ENCODE peak calls at places on chromosomes 6 and 20, in eight cellular contexts. One of them, this sample, is unnamed.

GRCh38 chr6:88008821-88009220 is 38.8 kb upstream of the SPACA1 start:
- DNase-seq in stomach: no peak
- DNase-seq in HCT116: no peak
- DNase-seq in prostate gland: no peak
- DNase-seq in GM23338: no peak
- DNase-seq in transverse colon: no peak
- DNase-seq in K562: no peak
- DNase-seq in breast epithelium: no peak
- DNase-seq in this sample: no peak

GRCh38 chr20:17969884-17970409 is 1.1 kb downstream of the MGME1 start:
- DNase-seq in breast epithelium: no peak
- DNase-seq in GM23338: peak; percentile 39
- DNase-seq in stomach: no peak
- DNase-seq in K562: peak; percentile 32
- DNase-seq in prostate gland: peak; percentile 22
- DNase-seq in HCT116: no peak
- DNase-seq in transverse colon: peak; percentile 36
- DNase-seq in this sample: peak; percentile 89

GRCh38 chr6:130366011-130366963 is at the start of gene TMEM200A:
- DNase-seq in prostate gland: no peak
- DNase-seq in transverse colon: peak; percentile 23
- DNase-seq in K562: peak; percentile 3
- DNase-seq in stomach: peak; percentile 30
- DNase-seq in GM23338: peak; percentile 76
- DNase-seq in breast epithelium: peak; percentile 53
- DNase-seq in HCT116: no peak
- DNase-seq in this sample: peak; percentile 79

GRCh38 chr20:44170796-44171410 is 16.1 kb downstream of the JPH2 start:
- DNase-seq in transverse colon: no peak
- DNase-seq in GM23338: no peak
- DNase-seq in K562: no peak
- DNase-seq in HCT116: no peak
- DNase-seq in prostate gland: no peak
- DNase-seq in breast epithelium: no peak
- DNase-seq in stomach: no peak
- DNase-seq in this sample: no peak

GRCh38 chr6:131103296-131103695 is 32.0 kb upstream of the AKAP7 start:
- DNase-seq in transverse colon: no peak
- DNase-seq in breast epithelium: no peak
- DNase-seq in prostate gland: no peak
- DNase-seq in GM23338: no peak
- DNase-seq in stomach: no peak
- DNase-seq in HCT116: no peak
- DNase-seq in K562: no peak
- DNase-seq in this sample: no peak

GRCh38 chr6:17932362-17932852 is 55.0 kb downstream of the KIF13A start:
- DNase-seq in GM23338: no peak
- DNase-seq in breast epithelium: no peak
- DNase-seq in K562: peak; percentile 71
- DNase-seq in transverse colon: no peak
- DNase-seq in stomach: no peak
- DNase-seq in HCT116: no peak
- DNase-seq in prostate gland: no peak
- DNase-seq in this sample: no peak

GRCh38 chr6:145539831-145540230 is 195.5 kb downstream of the EPM2A start:
- DNase-seq in GM23338: no peak
- DNase-seq in HCT116: no peak
- DNase-seq in transverse colon: no peak
- DNase-seq in breast epithelium: no peak
- DNase-seq in K562: no peak
- DNase-seq in prostate gland: no peak
- DNase-seq in stomach: no peak
- DNase-seq in this sample: no peak

GRCh38 chr6:164108092-164108491 is 693.6 kb downstream of the QKI start:
- DNase-seq in breast epithelium: no peak
- DNase-seq in stomach: no peak
- DNase-seq in GM23338: no peak
- DNase-seq in K562: no peak
- DNase-seq in transverse colon: no peak
- DNase-seq in prostate gland: no peak
- DNase-seq in HCT116: no peak
- DNase-seq in this sample: no peak

GRCh38 chr6:33672808-33673207 is 38.7 kb downstream of the UQCC2 start:
- DNase-seq in prostate gland: no peak
- DNase-seq in stomach: no peak
- DNase-seq in K562: peak; percentile 76
- DNase-seq in breast epithelium: no peak
- DNase-seq in transverse colon: no peak
- DNase-seq in HCT116: no peak
- DNase-seq in GM23338: peak; percentile 59
- DNase-seq in this sample: no peak

GRCh38 chr20:61938839-61939690 is 126.6 kb downstream of the TAF4 start:
- DNase-seq in GM23338: no peak
- DNase-seq in K562: no peak
- DNase-seq in stomach: no peak
- DNase-seq in HCT116: no peak
- DNase-seq in transverse colon: no peak
- DNase-seq in prostate gland: no peak
- DNase-seq in breast epithelium: peak; percentile 48
- DNase-seq in this sample: peak; percentile 59

GRCh38 chr6:13395272-13396237 is 67.2 kb upstream of the TBC1D7 start:
- DNase-seq in K562: peak; percentile 85
- DNase-seq in breast epithelium: no peak
- DNase-seq in GM23338: no peak
- DNase-seq in transverse colon: peak; percentile 81
- DNase-seq in HCT116: no peak
- DNase-seq in prostate gland: peak; percentile 74
- DNase-seq in stomach: peak; percentile 92
- DNase-seq in this sample: no peak

GRCh38 chr6:151452750-151453427 is 963 bp upstream of the RMND1 start:
- DNase-seq in HCT116: no peak
- DNase-seq in transverse colon: peak; percentile 33
- DNase-seq in GM23338: no peak
- DNase-seq in K562: peak; percentile 22
- DNase-seq in stomach: peak; percentile 40
- DNase-seq in prostate gland: peak; percentile 11
- DNase-seq in breast epithelium: peak; percentile 80
- DNase-seq in this sample: no peak

GRCh38 chr6:40961831-40962230 is 77.2 kb downstream of the UNC5CL start:
- DNase-seq in transverse colon: no peak
- DNase-seq in stomach: no peak
- DNase-seq in breast epithelium: no peak
- DNase-seq in HCT116: no peak
- DNase-seq in K562: no peak
- DNase-seq in GM23338: no peak
- DNase-seq in prostate gland: no peak
- DNase-seq in this sample: no peak
- H3K27ac ChIP-seq in transverse colon: no peak overlapping the region
- H3K27ac ChIP-seq in stomach: no peak overlapping the region
- H3K27ac ChIP-seq in breast epithelium: no peak overlapping the region
- H3K27ac ChIP-seq in HCT116: no peak overlapping the region
- H3K27ac ChIP-seq in K562: no peak overlapping the region
- H3K27ac ChIP-seq in GM23338: no peak overlapping the region
- H3K27ac ChIP-seq in prostate gland: no peak overlapping the region
- H3K27ac ChIP-seq in this sample: no peak overlapping the region

GRCh38 chr6:35091353-35092083 is 49.6 kb downstream of the TCP11 start:
- DNase-seq in transverse colon: no peak
- DNase-seq in GM23338: no peak
- DNase-seq in prostate gland: no peak
- DNase-seq in K562: no peak
- DNase-seq in breast epithelium: no peak
- DNase-seq in stomach: peak; percentile 24
- DNase-seq in HCT116: no peak
- DNase-seq in this sample: no peak

GRCh38 chr6:35089216-35089934 is 51.8 kb downstream of the TCP11 start:
- DNase-seq in stomach: peak; percentile 22
- DNase-seq in prostate gland: no peak
- DNase-seq in transverse colon: no peak
- DNase-seq in HCT116: no peak
- DNase-seq in K562: no peak
- DNase-seq in GM23338: no peak
- DNase-seq in breast epithelium: no peak
- DNase-seq in this sample: no peak

GRCh38 chr6:35088281-35089215 is 52.6 kb downstream of the TCP11 start:
- DNase-seq in K562: no peak
- DNase-seq in GM23338: no peak
- DNase-seq in transverse colon: no peak
- DNase-seq in HCT116: no peak
- DNase-seq in prostate gland: no peak
- DNase-seq in stomach: no peak
- DNase-seq in breast epithelium: no peak
- DNase-seq in this sample: peak; percentile 57

GRCh38 chr6:35090734-35091133 is 50.4 kb downstream of the TCP11 start:
- DNase-seq in HCT116: no peak
- DNase-seq in breast epithelium: no peak
- DNase-seq in GM23338: no peak
- DNase-seq in stomach: peak; percentile 20
- DNase-seq in prostate gland: no peak
- DNase-seq in K562: no peak
- DNase-seq in transverse colon: no peak
- DNase-seq in this sample: peak; percentile 47

GRCh38 chr6:35089935-35090505 is 51.1 kb downstream of the TCP11 start:
- DNase-seq in K562: no peak
- DNase-seq in prostate gland: no peak
- DNase-seq in breast epithelium: no peak
- DNase-seq in GM23338: no peak
- DNase-seq in HCT116: no peak
- DNase-seq in stomach: peak; percentile 17
- DNase-seq in transverse colon: no peak
- DNase-seq in this sample: no peak
- TF ChIP-seq POLR2AphosphoS5 in K562: no peak
- TF ChIP-seq POLR2AphosphoS5 in prostate gland: no peak
- TF ChIP-seq POLR2AphosphoS5 in breast epithelium: no peak
- TF ChIP-seq POLR2AphosphoS5 in GM23338: no peak
- TF ChIP-seq POLR2AphosphoS5 in HCT116: no peak
- TF ChIP-seq POLR2AphosphoS5 in stomach: no peak
- TF ChIP-seq POLR2AphosphoS5 in transverse colon: no peak
- TF ChIP-seq POLR2AphosphoS5 in this sample: no peak

DNA sequence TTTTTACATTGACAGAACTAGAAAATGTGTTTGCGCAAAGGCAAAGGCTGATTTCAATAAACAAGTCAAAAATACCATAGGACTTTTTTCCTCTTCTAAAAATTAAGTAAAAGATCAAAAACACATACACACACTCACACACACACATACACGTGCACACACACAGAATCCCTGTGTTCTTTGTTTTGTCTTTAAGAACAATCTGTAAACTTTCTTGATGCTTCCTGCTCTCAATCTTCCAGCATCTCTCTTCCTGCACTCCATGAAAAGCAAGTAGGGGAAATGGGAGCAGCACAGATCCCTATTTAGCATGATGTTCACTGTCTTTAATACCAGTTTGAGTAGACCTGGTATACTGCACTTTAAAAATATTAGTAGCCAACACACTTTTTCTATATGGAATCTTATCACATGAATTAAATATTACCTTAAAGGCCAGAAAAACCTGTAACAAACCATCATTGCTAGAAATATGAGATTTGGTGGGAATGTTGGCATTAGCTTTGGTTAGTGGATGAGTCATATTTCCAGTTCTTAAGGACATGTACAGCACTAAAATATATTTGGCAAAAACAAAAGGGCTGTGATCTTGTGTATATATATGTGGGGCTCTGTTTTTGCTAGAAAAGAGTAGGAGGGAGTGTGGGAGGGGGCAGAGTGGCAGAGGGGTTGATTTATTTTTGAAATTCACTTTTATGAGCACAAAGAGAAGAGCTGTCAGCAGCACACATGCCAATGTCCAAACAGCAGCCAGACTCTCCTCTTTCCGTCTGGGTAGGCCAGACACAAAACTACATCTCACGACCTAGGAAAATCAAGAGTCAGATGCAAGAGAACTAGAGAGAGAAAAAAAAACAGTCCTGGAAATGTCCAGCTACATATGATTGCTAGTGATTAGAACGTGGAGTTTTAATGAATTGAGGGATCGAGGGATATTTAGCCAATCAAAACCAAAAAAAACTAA is 4.6 kb downstream of the PTPRK start:
- DNase-seq in GM23338: no peak
- DNase-seq in transverse colon: no peak
- DNase-seq in HCT116: no peak
- DNase-seq in stomach: no peak
- DNase-seq in breast epithelium: no peak
- DNase-seq in K562: no peak
- DNase-seq in prostate gland: no peak
- DNase-seq in this sample: no peak
- H3K27ac ChIP-seq in GM23338: no peak overlapping the region
- H3K27ac ChIP-seq in transverse colon: peak overlapping the region; percentile 55
- H3K27ac ChIP-seq in HCT116: no peak overlapping the region
- H3K27ac ChIP-seq in stomach: peak overlapping the region; percentile 64
- H3K27ac ChIP-seq in breast epithelium: peak overlapping the region; percentile 40
- H3K27ac ChIP-seq in K562: no peak overlapping the region
- H3K27ac ChIP-seq in prostate gland: no peak overlapping the region
- H3K27ac ChIP-seq in this sample: no peak overlapping the region

GRCh38 chr6:38113810-38114577 is 294.5 kb downstream of the ZFAND3 start:
- DNase-seq in prostate gland: no peak
- DNase-seq in transverse colon: no peak
- DNase-seq in HCT116: no peak
- DNase-seq in GM23338: no peak
- DNase-seq in breast epithelium: no peak
- DNase-seq in stomach: no peak
- DNase-seq in K562: no peak
- DNase-seq in this sample: no peak

GRCh38 chr6:38114976-38115632 is 295.6 kb downstream of the ZFAND3 start:
- DNase-seq in stomach: no peak
- DNase-seq in K562: no peak
- DNase-seq in breast epithelium: no peak
- DNase-seq in transverse colon: no peak
- DNase-seq in HCT116: no peak
- DNase-seq in prostate gland: no peak
- DNase-seq in GM23338: no peak
- DNase-seq in this sample: no peak

GRCh38 chr6:38115633-38116022 is 296.1 kb downstream of the ZFAND3 start:
- DNase-seq in HCT116: no peak
- DNase-seq in breast epithelium: no peak
- DNase-seq in prostate gland: no peak
- DNase-seq in GM23338: no peak
- DNase-seq in transverse colon: no peak
- DNase-seq in stomach: no peak
- DNase-seq in K562: no peak
- DNase-seq in this sample: no peak

GRCh38 chr6:38107073-38107472 is 287.5 kb downstream of the ZFAND3 start:
- DNase-seq in GM23338: no peak
- DNase-seq in prostate gland: no peak
- DNase-seq in breast epithelium: no peak
- DNase-seq in stomach: no peak
- DNase-seq in transverse colon: no peak
- DNase-seq in K562: no peak
- DNase-seq in HCT116: no peak
- DNase-seq in this sample: no peak

DNA sequence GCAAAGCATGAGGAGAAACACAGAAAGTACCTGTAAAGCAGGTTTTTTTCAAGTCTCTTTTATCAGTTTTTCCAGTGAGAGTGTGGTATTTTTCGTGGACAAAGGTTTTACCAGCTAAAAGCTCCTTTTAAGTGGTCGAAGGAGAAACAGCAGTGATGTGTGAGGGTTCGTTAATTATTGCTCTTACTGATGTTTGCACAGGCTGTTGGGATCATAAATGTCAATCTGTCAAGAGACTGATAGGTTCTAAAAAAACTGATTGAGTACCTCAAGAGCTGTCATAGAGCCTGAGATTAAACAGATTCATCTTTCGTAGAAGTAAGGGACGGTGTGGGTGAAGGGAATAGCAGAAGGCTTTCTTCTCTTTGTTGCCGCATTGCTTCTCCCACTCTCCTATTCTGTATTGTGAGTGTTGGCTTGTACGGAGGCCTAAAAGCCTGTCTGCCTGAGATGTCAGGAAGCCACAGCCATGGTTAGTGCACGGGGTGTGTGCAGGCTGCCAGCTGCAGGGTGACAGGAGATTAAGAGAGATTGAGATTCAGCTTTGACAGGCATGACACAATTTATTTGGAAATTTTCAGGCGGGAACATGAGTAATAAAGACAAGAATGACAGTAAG is 291.0 kb downstream of the ZFAND3 start:
- DNase-seq in stomach: no peak
- DNase-seq in transverse colon: no peak
- DNase-seq in GM23338: no peak
- DNase-seq in K562: no peak
- DNase-seq in HCT116: no peak
- DNase-seq in breast epithelium: no peak
- DNase-seq in prostate gland: no peak
- DNase-seq in this sample: no peak
- TF ChIP-seq POLR2AphosphoS5 in stomach: no peak
- TF ChIP-seq POLR2AphosphoS5 in transverse colon: no peak
- TF ChIP-seq POLR2AphosphoS5 in GM23338: no peak
- TF ChIP-seq POLR2AphosphoS5 in K562: no peak
- TF ChIP-seq POLR2AphosphoS5 in HCT116: no peak
- TF ChIP-seq POLR2AphosphoS5 in breast epithelium: no peak
- TF ChIP-seq POLR2AphosphoS5 in prostate gland: no peak
- TF ChIP-seq POLR2AphosphoS5 in this sample: no peak

This sample was measured in spleen.